ENCODE peak calls at places on chromosomes 4 and X, in five cellular contexts. H, U, I, B and T are unnamed samples.

GRCh38 chrX:56802921-56803848 is 74.1 kb downstream of the NBDY start:
- DNase-seq in H (peak; percentile 88), U (no peak), I (peak; percentile 76), B (peak; percentile 73), T (peak; percentile 85)

GRCh38 chrX:107025538-107025937 is 25.5 kb upstream of the MORC4 start:
- DNase-seq in H (no peak), U (no peak), I (peak; percentile 24), B (peak; percentile 56), T (no peak)

GRCh38 chrX:68920541-68920940 is 91.7 kb downstream of the EFNB1 start:
- DNase-seq in H (no peak), U (no peak), I (no peak), B (no peak), T (no peak)

GRCh38 chr4:181301735-181302380 is 941.3 kb upstream of the TENM3 start:
- DNase-seq in H (no peak), U (no peak), I (peak; percentile 43), B (peak; percentile 33), T (no peak)

GRCh38 chrX:47585273-47585672 is 3.0 kb downstream of the TIMP1 start:
- DNase-seq in H (peak; percentile 53), U (no peak), I (no peak), B (no peak), T (peak; percentile 91)

GRCh38 chr4:7347981-7348380 is 86.7 kb downstream of the PSAPL1 start:
- DNase-seq in H (no peak), U (no peak), I (peak; percentile 47), B (peak; percentile 30), T (no peak)

GRCh38 chr4:4754641-4755040 is 104.8 kb upstream of the MSX1 start:
- DNase-seq in H (no peak), U (no peak), I (no peak), B (no peak), T (no peak)

GRCh38 chr4:125280892-125281403 is 33.8 kb upstream of the FAT4 start:
- DNase-seq in H (no peak), U (no peak), I (no peak), B (no peak), T (no peak)

GRCh38 chrX:154039577-154039976 is 19.9 kb upstream of the IRAK1 start:
- DNase-seq in H (no peak), U (no peak), I (no peak), B (no peak), T (no peak)

DNA sequence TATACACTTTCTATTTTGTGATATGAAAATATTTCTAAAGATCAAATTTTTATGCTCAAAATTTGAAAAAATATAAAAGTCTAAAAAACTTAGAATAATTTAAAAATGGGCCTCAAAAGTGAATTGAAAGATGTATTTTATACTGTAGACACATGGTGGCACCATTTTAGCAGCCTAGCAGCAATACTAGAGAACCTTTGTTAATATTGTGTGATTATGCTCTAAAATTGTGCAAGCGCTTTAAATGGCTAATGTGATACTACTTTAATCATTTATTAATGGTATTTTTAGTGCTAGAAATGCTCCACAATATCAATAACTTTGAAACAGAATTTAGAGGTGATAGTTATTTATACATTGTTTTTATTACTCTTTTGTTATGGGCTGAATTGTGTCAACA is 3.7 kb upstream of the GUF1 start:
- DNase-seq in H (no peak), U (no peak), I (no peak), B (no peak), T (no peak)
- TF ChIP-seq CTCF in H (no peak), U (no peak), I (peak; percentile 2), B (peak; percentile 26), T (no peak)

DNA sequence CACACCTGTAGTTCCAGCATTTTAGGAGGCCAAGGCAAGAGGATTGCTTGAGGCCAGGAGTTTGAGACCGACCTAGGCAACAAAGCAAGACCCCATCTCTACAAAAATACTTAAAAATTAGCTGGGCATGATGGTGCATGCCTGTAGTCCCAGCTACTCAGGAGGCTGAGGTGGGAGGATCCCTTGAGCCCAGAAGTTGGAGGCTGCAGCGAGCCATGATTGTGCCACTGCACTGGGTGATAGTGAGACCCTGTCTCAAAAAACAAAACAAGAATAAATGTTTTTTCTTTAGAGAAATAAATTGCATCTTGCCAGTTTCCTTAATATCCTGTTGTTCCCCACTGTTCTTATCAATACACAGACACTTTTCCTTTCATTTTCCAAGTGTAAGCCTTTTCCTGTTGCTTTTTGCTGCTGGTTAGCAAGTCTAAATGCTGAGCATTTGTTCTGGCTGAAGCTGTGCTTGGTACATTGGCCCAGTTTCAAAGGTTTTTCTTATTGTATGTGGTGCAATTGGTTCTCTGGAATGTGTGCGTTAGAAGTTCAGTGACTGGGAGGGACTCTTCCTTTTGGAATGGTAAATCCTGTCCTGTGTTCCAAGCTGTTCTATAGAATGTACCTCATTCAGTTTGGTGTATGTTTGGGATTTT is 98.2 kb downstream of the AFF1 start:
- DNase-seq in H (no peak), U (peak; percentile 26), I (peak; percentile 83), B (peak; percentile 10), T (no peak)
- H3K27ac ChIP-seq in H (peak overlapping the region; percentile 78), U (peak overlapping the region; percentile 89), I (peak overlapping the region; percentile 43), B (no peak overlapping the region), T (peak overlapping the region; percentile 76)

DNA sequence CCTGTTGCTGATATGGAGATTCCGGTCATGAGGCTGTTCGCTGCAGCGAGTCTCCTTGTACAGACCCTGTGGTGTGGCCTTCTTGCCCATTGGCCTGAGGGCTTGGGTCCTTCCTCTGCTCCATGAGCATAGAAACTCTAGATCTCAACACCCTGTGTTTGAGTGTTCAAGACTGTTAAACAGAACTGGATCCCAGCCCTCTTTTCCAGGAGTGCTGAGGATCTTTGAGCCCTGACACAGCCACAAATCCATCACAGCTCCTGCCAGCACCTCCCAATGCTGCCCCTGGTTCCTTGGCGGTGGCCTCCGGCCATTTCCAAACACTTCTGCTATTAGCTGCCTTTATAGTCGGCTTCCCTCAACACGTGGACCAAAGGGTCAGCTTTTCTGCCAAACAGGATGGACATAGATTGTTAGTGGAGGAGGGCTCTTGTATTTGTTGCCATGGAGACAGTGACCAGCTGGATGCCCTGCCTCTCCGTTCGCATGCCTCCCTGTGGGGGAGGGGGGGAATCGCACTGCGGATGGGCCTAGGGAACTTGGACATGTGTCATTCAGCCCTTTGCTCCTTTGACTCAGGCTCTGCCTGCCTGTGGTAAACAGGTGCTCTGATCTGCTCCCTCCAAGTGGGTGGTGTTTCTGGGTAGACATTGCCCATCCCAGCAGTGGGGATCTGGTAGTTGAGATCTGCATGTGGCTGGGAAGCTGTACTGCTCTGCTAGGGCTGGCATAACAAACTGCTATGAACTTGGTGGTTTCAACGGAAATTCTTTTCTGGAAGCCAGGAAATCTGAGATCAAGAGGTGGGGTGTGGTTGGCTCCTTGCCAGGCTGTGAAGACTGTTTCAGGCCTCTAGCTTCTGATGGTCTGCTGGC is 6.9 kb upstream of the WDR1 start:
- DNase-seq in H (no peak), U (no peak), I (peak; percentile 22), B (no peak), T (no peak)
- TF ChIP-seq CTCF in H (no peak), U (no peak), I (no peak), B (no peak), T (no peak)

GRCh38 chr4:11468901-11469300 is 40.2 kb upstream of the HS3ST1 start:
- DNase-seq in H (no peak), U (no peak), I (no peak), B (no peak), T (no peak)

GRCh38 chr4:11471613-11472012 is 42.9 kb upstream of the HS3ST1 start:
- DNase-seq in H (no peak), U (no peak), I (no peak), B (no peak), T (no peak)

GRCh38 chr4:11469900-11470708 is 41.4 kb upstream of the HS3ST1 start:
- DNase-seq in H (no peak), U (no peak), I (no peak), B (no peak), T (no peak)

GRCh38 chr4:11472535-11472934 is 43.8 kb upstream of the HS3ST1 start:
- DNase-seq in H (no peak), U (no peak), I (no peak), B (no peak), T (no peak)

GRCh38 chr4:11470709-11471441 is 42.2 kb upstream of the HS3ST1 start:
- DNase-seq in H (no peak), U (no peak), I (no peak), B (no peak), T (no peak)
- H3K27ac ChIP-seq in H (no peak overlapping the region), U (no peak overlapping the region), I (no peak overlapping the region), B (no peak overlapping the region), T (no peak overlapping the region)

DNA sequence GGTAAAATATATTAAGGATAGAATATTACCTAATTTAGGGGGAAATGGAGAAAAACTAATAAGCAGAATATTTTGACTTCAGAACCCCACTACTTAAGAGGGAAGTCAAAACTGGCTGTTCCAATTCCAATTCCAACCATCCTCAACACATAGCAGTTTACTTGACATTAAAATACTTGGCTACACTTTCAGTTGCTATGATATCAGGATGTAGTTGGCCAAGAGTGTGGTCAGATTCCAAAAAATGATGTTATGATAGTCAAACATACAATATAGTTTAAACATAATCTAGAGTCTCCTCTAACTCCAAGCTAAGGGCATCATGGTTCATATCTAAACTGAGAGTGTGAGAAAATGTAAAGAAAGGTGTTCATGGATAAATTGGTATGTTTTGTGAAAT is 16.5 kb upstream of the SMIM14 start:
- DNase-seq in H (no peak), U (no peak), I (peak; percentile 44), B (no peak), T (no peak)
- TF ChIP-seq CTCF in H (no peak), U (no peak), I (no peak), B (no peak), T (no peak)